ENCODE peak calls at places on chromosomes 2 and 18, in eight cellular contexts. L is HCT116, H is tibial artery, X is fibroblast of pulmonary artery, N is stomach, T is left lung, O is upper lobe of right lung, I is IMR-90. U is an unnamed sample.

GRCh38 chr2:74292752-74293151 is 50.5 kb downstream of the SLC4A5 start:
- DNase-seq in L (no peak), H (no peak), X (no peak), N (peak), T (peak), O (no peak), I (peak), U (no peak)

GRCh38 chr2:128422571-128422970 is 103.9 kb upstream of the HS6ST1 start:
- DNase-seq in L (no peak), H (peak), X (peak), N (no peak), T (no peak), O (peak), I (peak), U (no peak)

GRCh38 chr18:57660961-57661360 is 39.3 kb upstream of the NARS1 start:
- DNase-seq in L (no peak), H (no peak), X (peak), N (no peak), T (no peak), O (no peak), I (peak), U (no peak)

GRCh38 chr2:224401641-224402342 is at the start of gene FAM124B:
- DNase-seq in L (no peak), H (peak), X (peak), N (peak), T (no peak), O (peak), I (peak), U (peak)

GRCh38 chr2:200506679-200507078 is 3.2 kb downstream of the KCTD18 start:
- DNase-seq in L (no peak), H (no peak), X (no peak), N (no peak), T (no peak), O (no peak), I (no peak), U (no peak)

GRCh38 chr2:27013738-27014137 is 19.0 kb upstream of the TMEM214 start:
- DNase-seq in L (no peak), H (peak), X (no peak), N (no peak), T (no peak), O (no peak), I (no peak), U (no peak)

GRCh38 chr18:76432970-76433767 is 61.9 kb downstream of the ZNF516 start:
- DNase-seq in L (no peak), H (no peak), X (no peak), N (no peak), T (no peak), O (no peak), I (no peak), U (no peak)

GRCh38 chr18:34758378-34758948 is 48.4 kb downstream of the DTNA start:
- DNase-seq in L (no peak), H (no peak), X (no peak), N (no peak), T (no peak), O (no peak), I (no peak), U (no peak)

GRCh38 chr2:148901142-148901541 is 26.1 kb downstream of the KIF5C start:
- DNase-seq in L (no peak), H (no peak), X (no peak), N (no peak), T (no peak), O (no peak), I (no peak), U (no peak)

GRCh38 chr18:43129946-43130523 is 14.6 kb upstream of the RIT2 start:
- DNase-seq in L (no peak), H (no peak), X (no peak), N (no peak), T (no peak), O (no peak), I (no peak), U (no peak)

GRCh38 chr18:56468379-56468778 is 170.0 kb downstream of the TXNL1 start:
- DNase-seq in L (no peak), H (no peak), X (no peak), N (no peak), T (no peak), O (no peak), I (no peak), U (no peak)

GRCh38 chr2:12719400-12720104 is 2.8 kb downstream of the TRIB2 start:
- DNase-seq in L (no peak), H (no peak), X (peak), N (no peak), T (no peak), O (no peak), I (peak), U (no peak)

GRCh38 chr2:28539095-28539494 is 43.2 kb downstream of the PLB1 start:
- DNase-seq in L (no peak), H (no peak), X (peak), N (no peak), T (no peak), O (no peak), I (no peak), U (no peak)

GRCh38 chr2:61380120-61380881 is 90.6 kb downstream of the USP34 start:
- DNase-seq in L (no peak), H (no peak), X (no peak), N (no peak), T (no peak), O (no peak), I (peak), U (no peak)

GRCh38 chr18:61579581-61579980 is 246.4 kb downstream of the CDH20 start:
- DNase-seq in L (no peak), H (no peak), X (no peak), N (no peak), T (no peak), O (no peak), I (no peak), U (no peak)

GRCh38 chr2:70656421-70657010 is 102.9 kb upstream of the TGFA start:
- DNase-seq in L (no peak), H (no peak), X (no peak), N (no peak), T (no peak), O (no peak), I (no peak), U (no peak)

GRCh38 chr2:240556553-240557100 is 1.2 kb downstream of the ANKMY1 start:
- DNase-seq in L (no peak), H (no peak), X (peak), N (peak), T (peak), O (peak), I (peak), U (no peak)

GRCh38 chr2:38076710-38077430 is 919 bp upstream of the CYP1B1 start:
- DNase-seq in L (peak), H (peak), X (peak), N (peak), T (peak), O (peak), I (peak), U (peak)
- TF ChIP-seq CTCF in L (peak), H (peak), X (no peak), N (no peak), T (no peak), O (peak), I (peak), U (no peak)

GRCh38 chr18:905307-905947 is 756 bp downstream of the ADCYAP1 start:
- DNase-seq in L (no peak), H (no peak), X (no peak), N (no peak), T (peak), O (no peak), I (no peak), U (no peak)

GRCh38 chr18:904135-905090 is at the start of gene ADCYAP1:
- DNase-seq in L (no peak), H (no peak), X (peak), N (no peak), T (peak), O (no peak), I (no peak), U (no peak)

GRCh38 chr18:906416-907170 is 1.9 kb downstream of the ADCYAP1 start:
- DNase-seq in L (no peak), H (no peak), X (no peak), N (no peak), T (no peak), O (no peak), I (no peak), U (no peak)

GRCh38 chr18:907171-907879 is 2.7 kb downstream of the ADCYAP1 start:
- DNase-seq in L (no peak), H (no peak), X (no peak), N (no peak), T (peak), O (peak), I (no peak), U (no peak)

DNA sequence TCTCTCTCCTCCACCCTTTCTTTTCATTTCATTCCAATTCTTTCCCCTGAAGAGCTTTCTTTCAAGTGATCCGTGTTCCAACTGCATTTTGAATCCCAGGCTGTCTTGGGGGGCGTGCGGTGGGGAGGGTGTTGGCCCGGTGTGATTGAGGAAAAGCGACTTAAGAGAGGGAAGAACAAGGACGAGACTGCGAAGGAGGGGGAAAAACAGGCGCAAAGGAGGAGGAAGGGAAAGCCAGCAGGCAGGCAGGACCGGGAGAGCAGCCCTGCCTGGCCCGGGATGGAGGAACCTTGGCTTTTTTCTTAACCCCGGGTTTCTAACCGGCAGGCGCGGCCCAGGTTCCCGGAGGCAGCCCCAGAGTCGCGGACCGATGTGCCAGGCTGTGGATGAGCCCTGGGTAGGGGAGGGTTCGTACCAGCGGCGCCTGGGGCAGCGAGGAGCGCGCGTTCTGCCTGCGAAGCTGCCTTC is 1.3 kb downstream of the ADCYAP1 start:
- DNase-seq in L (no peak), H (no peak), X (no peak), N (no peak), T (peak), O (no peak), I (no peak), U (no peak)
- H3K4me3 ChIP-seq in L (no peak), H (no peak), X (no peak), N (no peak), T (no peak), O (no peak), I (no peak), U (no peak)

DNA sequence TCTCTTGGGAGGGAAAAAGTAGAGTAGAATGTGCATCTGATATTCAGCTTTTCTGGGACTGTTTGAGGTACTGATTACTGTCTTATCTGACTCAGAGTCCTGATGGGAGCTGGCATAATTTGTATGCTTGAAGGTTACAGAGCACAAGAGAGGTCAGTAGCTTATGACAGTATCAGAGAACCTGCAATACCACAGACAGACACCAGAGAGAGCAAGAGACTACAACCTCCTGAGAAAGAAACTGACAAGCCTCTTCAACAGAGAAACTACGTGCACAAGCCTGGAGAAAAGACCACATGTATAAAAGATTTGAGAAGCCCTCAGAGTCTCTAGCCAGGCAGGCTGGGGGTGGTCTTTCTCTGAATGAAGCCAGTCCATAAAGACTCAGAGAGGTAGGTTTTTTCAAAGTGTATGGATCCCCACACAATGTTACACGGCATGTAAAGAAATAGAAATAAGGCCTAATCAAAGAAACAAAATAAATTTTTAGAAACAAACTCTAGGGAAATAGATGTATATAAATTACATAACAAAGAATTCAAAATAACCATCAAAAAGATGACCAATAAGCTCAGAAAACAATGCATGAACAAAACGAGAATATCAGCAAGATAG is 568.3 kb downstream of the LRRTM4 start:
- DNase-seq in L (no peak), H (no peak), X (peak), N (no peak), T (no peak), O (no peak), I (peak), U (peak)
- TF ChIP-seq CTCF in L (peak), H (peak), X (peak), N (no peak), T (peak), O (peak), I (peak), U (peak)

GRCh38 chr2:66446924-66447323 is 12.0 kb downstream of the MEIS1 start:
- DNase-seq in L (no peak), H (no peak), X (no peak), N (no peak), T (no peak), O (no peak), I (no peak), U (no peak)
- H3K4me3 ChIP-seq in L (no peak), H (peak), X (no peak), N (peak), T (peak), O (peak), I (peak), U (peak)

GRCh38 chr2:174688079-174688478 is 76.2 kb downstream of the CHRNA1 start:
- DNase-seq in L (peak), H (no peak), X (peak), N (no peak), T (no peak), O (no peak), I (peak), U (no peak)
- TF ChIP-seq CTCF in L (peak), H (peak), X (peak), N (no peak), T (peak), O (peak), I (peak), U (peak)

DNA sequence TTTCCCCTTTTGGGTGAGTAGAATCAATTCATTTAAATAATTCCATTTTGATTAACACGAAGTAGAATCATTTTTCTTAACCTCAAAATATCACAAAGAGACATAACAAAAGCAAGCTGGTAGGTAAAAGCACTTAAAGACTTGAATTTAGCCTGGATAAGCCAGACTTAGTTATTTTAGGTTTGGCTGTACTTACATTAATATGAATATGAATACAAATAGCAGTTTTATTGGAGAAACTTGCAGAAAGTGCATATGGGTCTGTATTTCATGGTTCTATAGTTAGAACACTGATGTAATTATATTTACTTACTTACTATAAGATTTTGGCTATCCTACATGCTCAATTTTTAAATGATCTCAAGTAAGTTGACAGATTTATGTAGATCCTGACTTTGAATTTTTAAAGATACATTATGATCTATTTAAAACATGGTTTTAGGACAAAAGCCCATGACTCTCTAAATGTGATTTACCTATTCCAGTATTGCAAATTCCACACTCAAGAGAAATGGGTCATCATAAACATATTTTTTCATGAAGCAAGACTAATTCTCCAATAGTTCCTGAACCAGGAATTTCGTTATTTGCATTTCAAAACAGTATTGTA is 1575.4 kb upstream of the NXPH2 start:
- DNase-seq in L (no peak), H (no peak), X (no peak), N (no peak), T (no peak), O (no peak), I (no peak), U (no peak)
- H3K4me3 ChIP-seq in L (no peak), H (no peak), X (no peak), N (no peak), T (no peak), O (no peak), I (no peak), U (no peak)

GRCh38 chr18:80034068-80034851 is at the start of gene RBFA:
- DNase-seq in L (peak), H (peak), X (peak), N (peak), T (peak), O (peak), I (peak), U (peak)
- TF ChIP-seq CTCF in L (peak), H (no peak), X (no peak), N (no peak), T (peak), O (peak), I (peak), U (peak)

GRCh38 chr18:48136544-48137353 is 206.3 kb upstream of the SMAD2 start:
- DNase-seq in L (no peak), H (peak), X (no peak), N (peak), T (no peak), O (no peak), I (no peak), U (no peak)

GRCh38 chr18:48136051-48136543 is 205.6 kb upstream of the SMAD2 start:
- DNase-seq in L (no peak), H (peak), X (no peak), N (peak), T (no peak), O (no peak), I (no peak), U (peak)

GRCh38 chr18:48138211-48138610 is 207.8 kb upstream of the SMAD2 start:
- DNase-seq in L (no peak), H (no peak), X (no peak), N (no peak), T (no peak), O (no peak), I (no peak), U (no peak)

GRCh38 chr18:48138660-48139426 is 208.4 kb upstream of the SMAD2 start:
- DNase-seq in L (no peak), H (no peak), X (no peak), N (peak), T (no peak), O (no peak), I (no peak), U (no peak)

DNA sequence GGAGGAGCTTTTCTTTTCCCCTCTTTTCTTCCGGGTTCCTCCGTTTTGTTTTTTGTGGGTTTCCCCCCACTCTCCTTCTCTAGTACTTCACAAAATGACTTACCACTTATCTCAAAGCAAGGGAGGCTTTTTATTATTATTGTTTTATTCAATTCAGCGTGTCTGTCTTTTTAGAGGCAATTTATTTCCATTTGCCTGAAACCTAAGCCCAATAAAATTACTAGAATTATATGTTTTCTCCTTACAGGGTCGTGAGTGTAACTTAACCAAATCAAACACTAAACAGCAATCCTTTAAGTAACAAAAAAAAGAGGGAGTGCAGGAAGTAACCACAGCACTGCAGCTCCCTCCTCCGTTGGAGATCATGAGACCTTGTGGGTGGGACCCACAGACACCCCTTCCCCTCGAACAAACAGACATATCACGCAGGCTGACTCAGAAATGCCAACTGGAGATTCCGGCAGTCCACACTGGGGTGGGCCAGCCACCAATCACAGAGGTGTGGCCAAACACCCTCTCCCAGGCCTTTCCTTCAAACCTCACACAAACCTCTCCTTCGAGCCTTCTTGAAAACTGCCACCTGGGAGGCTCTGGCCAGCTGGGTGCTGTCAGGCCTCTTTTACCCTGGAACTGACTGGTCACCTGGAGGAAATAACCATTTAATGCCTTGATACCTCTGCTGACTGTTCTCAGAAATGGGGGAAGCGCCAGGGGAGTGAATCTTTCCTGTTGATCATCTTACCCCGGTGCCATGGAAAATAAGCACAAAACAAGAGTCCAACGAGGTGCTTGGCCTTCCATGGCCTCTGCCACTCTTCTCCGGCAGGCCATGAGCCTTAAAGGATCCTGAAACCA is 207.1 kb upstream of the SMAD2 start:
- DNase-seq in L (no peak), H (no peak), X (no peak), N (peak), T (no peak), O (no peak), I (no peak), U (no peak)
- H3K4me3 ChIP-seq in L (peak), H (peak), X (no peak), N (peak), T (peak), O (peak), I (no peak), U (peak)

U was measured in heart right ventricle.